ENCODE peak calls at places on chromosomes 1 and 21, in seven cellular contexts. W is HCT116, R is HEK293T, M is H1, S is HepG2, J is GM12878, Z is K562. Q is an unnamed sample.

GRCh38 chr1:31479801-31480200 is 66.8 kb downstream of the SERINC2 start:
- DNase-seq in S (no peak), R (no peak), W (no peak), M (no peak), Z (no peak), J (no peak), Q (no peak)

GRCh38 chr1:40817791-40818263 is 34.2 kb downstream of the KCNQ4 start:
- DNase-seq in M (peak; percentile 60), R (no peak), Z (no peak), S (no peak), W (no peak), J (no peak), Q (no peak)

GRCh38 chr1:232657426-232657825 is 27.5 kb upstream of the SIPA1L2 start:
- DNase-seq in Z (no peak), S (no peak), M (no peak), W (no peak), J (no peak), R (no peak), Q (no peak)

GRCh38 chr1:222331765-222332164 is 216.1 kb downstream of the HHIPL2 start:
- DNase-seq in S (no peak), W (no peak), Z (no peak), J (no peak), M (no peak), R (no peak), Q (no peak)

GRCh38 chr1:235919797-235920475 is 53.2 kb upstream of the LYST start:
- DNase-seq in S (no peak), W (no peak), M (no peak), J (no peak), Z (no peak), R (no peak), Q (no peak)

GRCh38 chr1:21139601-21140000 is 37.1 kb downstream of the EIF4G3 start:
- DNase-seq in Z (no peak), R (no peak), S (no peak), W (no peak), M (no peak), J (no peak), Q (no peak)

GRCh38 chr1:96966536-96967138 is 245.1 kb downstream of the PTBP2 start:
- DNase-seq in R (peak; percentile 77), M (peak; percentile 89), W (peak; percentile 59), S (peak; percentile 35), Z (peak; percentile 68), J (peak; percentile 28), Q (peak; percentile 84)

GRCh38 chr21:45246535-45247320 is 41.0 kb downstream of the POFUT2 start:
- DNase-seq in W (no peak), R (no peak), J (no peak), S (no peak), M (peak; percentile 33), Z (no peak), Q (no peak)

GRCh38 chr1:185694081-185694480 is 40.1 kb upstream of the HMCN1 start:
- DNase-seq in R (no peak), S (peak; percentile 45), J (peak; percentile 26), M (no peak), Z (no peak), W (no peak), Q (no peak)

GRCh38 chr1:67570473-67571143 is 114.4 kb upstream of the GADD45A start:
- DNase-seq in J (no peak), M (no peak), S (no peak), R (no peak), W (no peak), Z (peak; percentile 61), Q (no peak)

GRCh38 chr1:6269997-6270401 is 9.1 kb upstream of the GPR153 start:
- DNase-seq in R (no peak), W (no peak), S (no peak), Z (peak; percentile 33), J (no peak), M (no peak), Q (no peak)

GRCh38 chr1:239879321-239880170 is 212.1 kb upstream of the FMN2 start:
- DNase-seq in M (peak; percentile 16), Z (no peak), S (no peak), R (no peak), J (no peak), W (no peak), Q (no peak)

GRCh38 chr1:37922767-37923550 is 23.9 kb downstream of the INPP5B start:
- DNase-seq in S (no peak), J (peak; percentile 89), W (no peak), M (no peak), Z (peak; percentile 77), R (no peak), Q (no peak)

GRCh38 chr1:160097196-160097910 is 1.1 kb downstream of the IGSF8 start:
- DNase-seq in W (no peak), M (no peak), J (no peak), R (no peak), Z (no peak), S (no peak), Q (no peak)

GRCh38 chr21:31993826-31994791 is 121.3 kb downstream of the HUNK start:
- DNase-seq in M (no peak), Z (no peak), J (no peak), W (no peak), R (no peak), S (no peak), Q (no peak)

GRCh38 chr21:31991356-31992331 is 118.8 kb downstream of the HUNK start:
- DNase-seq in Z (no peak), S (no peak), W (no peak), R (no peak), M (peak; percentile 74), J (no peak), Q (peak; percentile 72)

GRCh38 chr21:31987696-31988095 is 114.9 kb downstream of the HUNK start:
- DNase-seq in S (no peak), Z (no peak), J (no peak), M (no peak), R (no peak), W (no peak), Q (no peak)

GRCh38 chr21:31988492-31989285 is 115.9 kb downstream of the HUNK start:
- DNase-seq in J (no peak), Z (no peak), S (no peak), R (no peak), W (no peak), M (no peak), Q (no peak)

DNA sequence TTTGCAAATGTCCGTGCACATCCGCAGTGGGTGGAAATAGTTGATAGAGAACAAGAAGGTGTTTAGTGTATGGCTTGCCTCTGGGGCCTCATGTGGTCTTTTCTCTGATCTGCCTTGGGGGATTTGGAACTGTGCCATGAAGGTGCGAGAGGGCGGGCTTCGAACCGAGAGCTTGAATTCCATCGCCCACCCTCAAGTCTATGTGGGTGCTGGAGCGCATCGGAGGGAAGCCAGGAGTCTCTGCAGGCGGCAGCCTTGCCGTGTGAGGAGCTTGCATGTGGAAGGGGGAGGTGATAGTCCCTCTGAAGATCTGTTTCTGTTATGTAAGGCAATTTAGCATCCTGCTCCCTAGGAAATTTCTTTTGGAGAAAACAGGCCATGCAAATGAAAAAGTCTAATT is 119.6 kb downstream of the HUNK start:
- DNase-seq in M (no peak), W (no peak), Z (no peak), R (no peak), J (no peak), S (no peak), Q (no peak)
- TF ChIP-seq SP1 in M (no peak), W (no peak), Z (no peak), R (no peak), J (no peak), S (no peak), Q (no peak)

GRCh38 chr1:53219711-53220110 is 723 bp downstream of the CZIB start:
- DNase-seq in M (no peak), J (no peak), Z (no peak), W (no peak), S (no peak), R (no peak), Q (no peak)
- TF ChIP-seq SP1 in M (no peak), J (no peak), Z (no peak), W (no peak), S (no peak), R (no peak), Q (no peak)

GRCh38 chr1:150194381-150195031 is 41.4 kb downstream of the ANP32E start:
- DNase-seq in S (no peak), Z (no peak), M (no peak), W (no peak), R (no peak), J (no peak), Q (no peak)
- TF ChIP-seq SP1 in S (no peak), Z (no peak), M (no peak), W (no peak), R (no peak), J (no peak), Q (no peak)

DNA sequence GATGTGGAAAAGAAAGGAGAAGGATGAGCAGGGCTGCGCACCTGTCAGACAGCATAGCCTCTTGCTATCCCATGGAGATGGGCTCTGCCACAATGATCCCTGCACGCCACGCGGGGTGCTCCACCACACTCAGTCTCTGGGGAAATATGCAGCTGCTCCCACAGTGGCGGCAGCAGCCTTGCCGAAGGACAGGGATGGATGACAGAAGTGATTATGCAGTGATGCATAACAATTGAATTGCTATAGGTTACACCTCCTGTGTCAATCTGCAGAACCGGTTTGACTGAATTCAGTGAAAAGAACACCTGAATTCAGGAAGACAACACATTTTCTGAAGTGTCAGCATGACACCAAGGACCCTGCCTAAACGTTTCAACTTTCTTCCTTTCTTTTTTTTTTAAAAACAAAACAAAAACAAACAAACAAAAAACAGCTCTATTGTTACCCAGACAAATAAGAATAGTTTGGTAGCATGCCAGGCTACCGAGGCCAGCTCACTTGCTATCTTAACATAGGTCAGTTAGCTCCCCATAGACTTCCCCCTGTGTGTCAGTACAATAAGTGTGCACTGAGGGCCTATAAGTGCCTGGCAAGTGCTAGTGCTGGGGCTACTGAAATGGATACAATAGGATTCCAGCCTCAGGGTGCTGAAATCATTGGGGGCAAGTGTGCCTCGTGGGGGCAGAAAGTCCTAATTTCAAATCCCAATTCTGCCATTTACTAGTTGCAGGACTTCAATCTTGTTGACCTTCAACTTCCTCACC is 127.6 kb upstream of the LMO4 start:
- DNase-seq in S (no peak), M (no peak), R (no peak), W (no peak), J (no peak), Z (no peak), Q (peak; percentile 21)
- TF ChIP-seq SP1 in S (no peak), M (peak; percentile 83), R (no peak), W (no peak), J (no peak), Z (no peak), Q (no peak)

DNA sequence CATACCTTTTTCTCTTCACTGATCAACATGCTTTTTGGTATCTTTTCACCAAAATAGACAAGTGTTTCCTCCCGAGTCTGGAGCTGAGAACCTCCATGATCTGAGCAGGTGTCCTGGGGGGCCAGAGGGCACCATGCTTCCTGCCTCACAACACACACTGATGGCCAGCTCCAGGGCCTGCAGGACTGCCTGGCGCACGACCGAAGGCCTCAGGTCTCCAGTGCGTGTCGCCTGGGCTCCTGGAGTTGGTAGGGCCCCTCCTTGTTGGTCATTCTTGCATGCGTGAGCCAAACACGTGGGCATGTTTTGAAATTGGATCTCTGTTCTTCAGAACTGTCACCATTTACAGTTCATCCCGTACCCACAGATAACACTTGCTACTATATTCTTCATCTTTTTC is 64.4 kb downstream of the SLC37A1 start:
- DNase-seq in J (no peak), M (no peak), S (no peak), W (no peak), R (no peak), Z (no peak), Q (no peak)
- TF ChIP-seq SP1 in J (no peak), M (no peak), S (no peak), W (no peak), R (no peak), Z (no peak), Q (no peak)

GRCh38 chr1:150259758-150260669 is 2.4 kb downstream of the CA14 start:
- DNase-seq in M (peak; percentile 81), R (peak; percentile 48), Z (no peak), J (no peak), S (peak; percentile 79), W (no peak), Q (peak; percentile 79)
- TF ChIP-seq SP1 in M (peak; percentile 55), R (no peak), Z (no peak), J (no peak), S (no peak), W (peak; percentile 47), Q (peak; percentile 67)

GRCh38 chr1:214853340-214853739 is 229.2 kb upstream of the KCNK2 start:
- DNase-seq in S (no peak), M (no peak), W (no peak), Z (no peak), J (no peak), R (no peak), Q (no peak)
- TF ChIP-seq SP1 in S (no peak), M (no peak), W (no peak), Z (no peak), J (no peak), R (no peak), Q (no peak)

Q was measured in WTC11.